ENCODE peak calls at places on chromosomes 5 and 9, in nine cellular contexts. One of them, this sample, is unnamed.

GRCh38 chr5:139692605-139693340 is 44.6 kb downstream of the CXXC5 start:
- DNase-seq in astrocyte of the spinal cord: no peak
- DNase-seq in cardiac fibroblast: no peak
- DNase-seq in CD8-positive, alpha-beta T cell: no peak
- DNase-seq in progenitor cell of endocrine pancreas: no peak
- DNase-seq in GM20000: no peak
- DNase-seq in PC-9: no peak
- DNase-seq in endothelial cell: no peak
- DNase-seq in coronary artery: no peak
- DNase-seq in this sample: no peak

GRCh38 chr5:120512757-120513650 is 48.9 kb downstream of the PRR16 start:
- DNase-seq in PC-9: no peak
- DNase-seq in GM20000: no peak
- DNase-seq in astrocyte of the spinal cord: no peak
- DNase-seq in CD8-positive, alpha-beta T cell: no peak
- DNase-seq in progenitor cell of endocrine pancreas: no peak
- DNase-seq in cardiac fibroblast: no peak
- DNase-seq in coronary artery: no peak
- DNase-seq in endothelial cell: no peak
- DNase-seq in this sample: no peak

GRCh38 chr9:34796924-34797323 is 87.0 kb upstream of the CCL21 start:
- DNase-seq in endothelial cell: no peak
- DNase-seq in progenitor cell of endocrine pancreas: no peak
- DNase-seq in CD8-positive, alpha-beta T cell: no peak
- DNase-seq in GM20000: no peak
- DNase-seq in PC-9: no peak
- DNase-seq in coronary artery: no peak
- DNase-seq in astrocyte of the spinal cord: no peak
- DNase-seq in cardiac fibroblast: no peak
- DNase-seq in this sample: no peak

GRCh38 chr5:10588779-10589447 is 25.0 kb downstream of the ANKRD33B start:
- DNase-seq in PC-9: no peak
- DNase-seq in cardiac fibroblast: no peak
- DNase-seq in progenitor cell of endocrine pancreas: no peak
- DNase-seq in CD8-positive, alpha-beta T cell: no peak
- DNase-seq in endothelial cell: no peak
- DNase-seq in GM20000: peak; percentile 25
- DNase-seq in coronary artery: no peak
- DNase-seq in astrocyte of the spinal cord: no peak
- DNase-seq in this sample: no peak

GRCh38 chr9:13160051-13160450 is 119.4 kb downstream of the MPDZ start:
- DNase-seq in endothelial cell: no peak
- DNase-seq in coronary artery: no peak
- DNase-seq in PC-9: no peak
- DNase-seq in CD8-positive, alpha-beta T cell: no peak
- DNase-seq in GM20000: no peak
- DNase-seq in progenitor cell of endocrine pancreas: no peak
- DNase-seq in astrocyte of the spinal cord: no peak
- DNase-seq in cardiac fibroblast: no peak
- DNase-seq in this sample: no peak

GRCh38 chr9:113578877-113579269 is 115.3 kb downstream of the RGS3 start:
- DNase-seq in astrocyte of the spinal cord: peak; percentile 98
- DNase-seq in coronary artery: peak; percentile 87
- DNase-seq in endothelial cell: no peak
- DNase-seq in CD8-positive, alpha-beta T cell: peak; percentile 77
- DNase-seq in cardiac fibroblast: peak; percentile 90
- DNase-seq in PC-9: peak; percentile 92
- DNase-seq in GM20000: peak; percentile 88
- DNase-seq in progenitor cell of endocrine pancreas: no peak
- DNase-seq in this sample: no peak

GRCh38 chr5:101473483-101473882 is 570.4 kb upstream of the ST8SIA4 start:
- DNase-seq in astrocyte of the spinal cord: peak; percentile 28
- DNase-seq in progenitor cell of endocrine pancreas: no peak
- DNase-seq in GM20000: no peak
- DNase-seq in coronary artery: no peak
- DNase-seq in endothelial cell: no peak
- DNase-seq in cardiac fibroblast: peak; percentile 11
- DNase-seq in PC-9: no peak
- DNase-seq in CD8-positive, alpha-beta T cell: no peak
- DNase-seq in this sample: no peak

GRCh38 chr5:141478321-141478945 is 2.7 kb downstream of the PCDHGC3 start:
- DNase-seq in progenitor cell of endocrine pancreas: no peak
- DNase-seq in coronary artery: no peak
- DNase-seq in astrocyte of the spinal cord: peak; percentile 29
- DNase-seq in cardiac fibroblast: no peak
- DNase-seq in endothelial cell: no peak
- DNase-seq in CD8-positive, alpha-beta T cell: no peak
- DNase-seq in PC-9: peak; percentile 33
- DNase-seq in GM20000: no peak
- DNase-seq in this sample: no peak

GRCh38 chr9:89375181-89375760 is 57.0 kb downstream of the SECISBP2 start:
- DNase-seq in PC-9: no peak
- DNase-seq in progenitor cell of endocrine pancreas: no peak
- DNase-seq in astrocyte of the spinal cord: no peak
- DNase-seq in CD8-positive, alpha-beta T cell: no peak
- DNase-seq in coronary artery: no peak
- DNase-seq in GM20000: peak; percentile 83
- DNase-seq in endothelial cell: no peak
- DNase-seq in cardiac fibroblast: no peak
- DNase-seq in this sample: no peak

GRCh38 chr5:123262275-123262823 is 160.9 kb downstream of the CEP120 start:
- DNase-seq in coronary artery: no peak
- DNase-seq in astrocyte of the spinal cord: no peak
- DNase-seq in progenitor cell of endocrine pancreas: no peak
- DNase-seq in cardiac fibroblast: no peak
- DNase-seq in CD8-positive, alpha-beta T cell: no peak
- DNase-seq in GM20000: no peak
- DNase-seq in PC-9: no peak
- DNase-seq in endothelial cell: no peak
- DNase-seq in this sample: no peak

DNA sequence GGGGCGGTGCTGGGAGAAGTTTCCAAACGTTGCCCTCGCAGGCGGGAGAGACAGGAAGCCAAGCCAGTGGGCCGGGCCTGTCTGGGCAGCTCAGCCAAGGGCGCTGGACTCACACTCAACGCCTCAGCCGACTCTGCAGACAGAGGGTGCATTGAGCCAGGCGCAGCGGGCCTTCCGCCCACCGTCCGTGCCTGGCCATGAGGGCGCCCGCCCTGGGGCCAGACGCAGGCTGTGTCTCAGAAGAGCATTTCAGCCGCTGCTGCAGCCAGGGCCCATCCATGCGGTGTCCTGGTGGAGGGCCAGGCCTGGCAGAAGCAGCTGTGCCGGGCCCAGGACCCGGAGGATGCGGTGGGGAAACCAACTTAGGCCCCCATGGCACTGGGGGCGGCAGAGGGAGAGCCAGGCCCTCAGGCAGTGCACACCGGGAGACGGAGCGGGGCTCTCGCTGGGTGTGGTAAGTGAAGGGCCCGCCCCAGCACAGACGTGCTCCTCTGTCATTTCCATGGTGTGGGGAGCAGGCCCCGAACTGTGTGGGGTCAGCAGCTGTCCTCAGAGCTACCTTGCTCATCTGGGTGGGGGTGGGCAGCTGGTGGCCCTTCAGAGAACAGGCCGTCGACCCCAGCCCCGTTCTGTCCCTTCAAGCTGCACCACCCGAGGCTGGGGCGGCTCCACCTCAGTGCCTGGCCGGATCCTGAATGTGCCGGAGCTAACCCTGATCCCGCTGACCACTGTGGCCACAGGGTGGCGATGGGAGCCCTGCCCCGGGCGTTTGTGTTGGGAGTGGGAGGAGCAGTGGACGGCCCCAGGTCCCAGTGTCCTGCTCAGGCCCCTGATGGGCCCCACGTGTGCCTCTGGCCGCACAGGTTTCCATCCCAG is 18.0 kb downstream of the DNLZ start:
- DNase-seq in GM20000: no peak
- DNase-seq in astrocyte of the spinal cord: peak; percentile 38
- DNase-seq in PC-9: peak; percentile 87
- DNase-seq in CD8-positive, alpha-beta T cell: no peak
- DNase-seq in progenitor cell of endocrine pancreas: peak; percentile 50
- DNase-seq in coronary artery: peak; percentile 88
- DNase-seq in cardiac fibroblast: peak; percentile 53
- DNase-seq in endothelial cell: peak; percentile 67
- DNase-seq in this sample: no peak
- TF ChIP-seq CTCF in GM20000: no peak
- TF ChIP-seq CTCF in astrocyte of the spinal cord: peak; percentile 60
- TF ChIP-seq CTCF in PC-9: peak; percentile 58
- TF ChIP-seq CTCF in CD8-positive, alpha-beta T cell: no peak
- TF ChIP-seq CTCF in progenitor cell of endocrine pancreas: peak; percentile 53
- TF ChIP-seq CTCF in coronary artery: no peak
- TF ChIP-seq CTCF in cardiac fibroblast: peak; percentile 72
- TF ChIP-seq CTCF in endothelial cell: no peak
- TF ChIP-seq CTCF in this sample: no peak

DNA sequence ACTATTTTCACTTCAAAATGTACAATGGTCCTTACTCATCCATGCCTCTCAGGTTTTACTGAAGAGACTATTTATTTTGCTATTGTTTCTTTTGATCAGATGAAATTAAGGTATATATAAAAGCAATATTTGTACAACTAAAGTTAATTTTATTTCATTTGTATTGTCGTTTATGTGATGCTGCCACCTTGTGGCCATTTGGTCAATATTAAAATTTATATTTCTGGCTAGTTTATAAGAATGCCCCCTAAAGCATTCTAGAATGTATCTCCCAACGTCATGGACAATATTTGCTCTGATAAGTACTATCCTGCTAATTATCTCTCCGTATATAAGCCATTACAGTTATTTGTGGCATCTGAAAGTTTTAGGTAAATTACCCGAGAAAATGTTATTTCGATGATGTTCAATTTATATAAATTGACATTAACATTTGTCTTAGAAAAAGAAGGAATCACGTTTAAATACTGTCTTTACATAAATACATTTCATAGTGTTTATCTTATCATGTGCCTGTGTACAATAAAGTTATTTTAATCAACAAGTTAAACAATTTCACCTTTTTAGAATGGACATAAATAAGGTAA is 680.0 kb downstream of the TAF11L14 start:
- DNase-seq in GM20000: peak; percentile 39
- DNase-seq in coronary artery: no peak
- DNase-seq in cardiac fibroblast: peak; percentile 50
- DNase-seq in astrocyte of the spinal cord: peak; percentile 32
- DNase-seq in endothelial cell: no peak
- DNase-seq in PC-9: no peak
- DNase-seq in CD8-positive, alpha-beta T cell: no peak
- DNase-seq in progenitor cell of endocrine pancreas: no peak
- DNase-seq in this sample: no peak
- TF ChIP-seq CTCF in GM20000: no peak
- TF ChIP-seq CTCF in coronary artery: no peak
- TF ChIP-seq CTCF in cardiac fibroblast: peak; percentile 27
- TF ChIP-seq CTCF in astrocyte of the spinal cord: peak; percentile 36
- TF ChIP-seq CTCF in endothelial cell: peak; percentile 93
- TF ChIP-seq CTCF in PC-9: peak; percentile 82
- TF ChIP-seq CTCF in CD8-positive, alpha-beta T cell: peak; percentile 38
- TF ChIP-seq CTCF in progenitor cell of endocrine pancreas: peak; percentile 74
- TF ChIP-seq CTCF in this sample: peak; percentile 44

DNA sequence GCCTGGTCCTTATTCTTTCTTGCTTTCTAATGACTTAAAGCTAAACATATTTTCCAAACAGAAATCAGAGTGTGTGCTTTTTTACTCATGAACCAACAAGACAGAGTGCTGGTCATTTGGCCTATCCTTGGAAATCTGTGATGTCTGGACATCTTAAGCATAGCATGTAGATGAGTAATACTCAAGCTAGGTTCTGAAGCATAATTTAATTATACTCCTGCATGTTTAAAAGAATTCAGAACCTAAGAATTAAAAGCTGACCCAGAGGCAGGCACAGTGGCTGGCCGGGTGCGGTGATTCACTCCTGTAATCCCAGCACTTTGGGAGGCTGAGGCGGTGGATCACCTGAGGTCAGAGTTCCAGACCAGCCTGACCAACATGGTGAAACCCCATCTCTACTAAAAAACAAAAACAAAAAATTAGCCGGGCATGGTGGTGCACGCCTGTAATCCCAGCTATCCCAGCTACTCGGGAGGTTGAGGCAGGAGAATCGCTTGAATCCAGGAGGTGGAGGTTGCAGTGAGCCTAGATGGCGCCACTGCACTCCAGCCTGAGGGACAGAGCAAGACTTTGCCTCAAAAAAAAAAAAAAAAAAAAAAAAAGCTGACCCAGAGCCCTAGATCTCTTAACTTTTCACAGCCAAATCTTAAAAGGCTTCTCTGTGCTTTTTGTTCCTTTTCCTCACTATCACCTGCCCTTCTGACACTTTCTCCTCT is 16.2 kb upstream of the TJP2 start:
- DNase-seq in CD8-positive, alpha-beta T cell: no peak
- DNase-seq in coronary artery: no peak
- DNase-seq in PC-9: peak; percentile 30
- DNase-seq in cardiac fibroblast: peak; percentile 70
- DNase-seq in GM20000: no peak
- DNase-seq in endothelial cell: peak; percentile 36
- DNase-seq in astrocyte of the spinal cord: peak; percentile 54
- DNase-seq in progenitor cell of endocrine pancreas: no peak
- DNase-seq in this sample: no peak
- TF ChIP-seq CTCF in CD8-positive, alpha-beta T cell: no peak
- TF ChIP-seq CTCF in coronary artery: no peak
- TF ChIP-seq CTCF in PC-9: peak; percentile 62
- TF ChIP-seq CTCF in cardiac fibroblast: peak; percentile 39
- TF ChIP-seq CTCF in GM20000: no peak
- TF ChIP-seq CTCF in endothelial cell: no peak
- TF ChIP-seq CTCF in astrocyte of the spinal cord: peak; percentile 37
- TF ChIP-seq CTCF in progenitor cell of endocrine pancreas: peak; percentile 15
- TF ChIP-seq CTCF in this sample: no peak

GRCh38 chr9:16575142-16575877 is 295.2 kb downstream of the BNC2 start:
- DNase-seq in cardiac fibroblast: peak; percentile 34
- DNase-seq in endothelial cell: no peak
- DNase-seq in progenitor cell of endocrine pancreas: no peak
- DNase-seq in coronary artery: no peak
- DNase-seq in GM20000: no peak
- DNase-seq in astrocyte of the spinal cord: no peak
- DNase-seq in CD8-positive, alpha-beta T cell: no peak
- DNase-seq in PC-9: no peak
- DNase-seq in this sample: no peak
- TF ChIP-seq CTCF in cardiac fibroblast: no peak
- TF ChIP-seq CTCF in endothelial cell: no peak
- TF ChIP-seq CTCF in progenitor cell of endocrine pancreas: no peak
- TF ChIP-seq CTCF in coronary artery: no peak
- TF ChIP-seq CTCF in GM20000: no peak
- TF ChIP-seq CTCF in astrocyte of the spinal cord: no peak
- TF ChIP-seq CTCF in CD8-positive, alpha-beta T cell: no peak
- TF ChIP-seq CTCF in PC-9: no peak
- TF ChIP-seq CTCF in this sample: no peak